ENCODE peak calls at places on chromosomes 16 and 17, in ten cellular contexts. One of them, this sample, is unnamed.

GRCh38 chr17:76384987-76385891 is 830 bp downstream of the SPHK1 start:
- DNase-seq in astrocyte of the spinal cord: peak; percentile 55
- DNase-seq in fibroblast of pulmonary artery: peak; percentile 61
- DNase-seq in mesothelial cell of epicardium: peak; percentile 52
- DNase-seq in foreskin fibroblast: peak; percentile 77
- DNase-seq in natural killer cell: peak; percentile 68
- DNase-seq in vagina: no peak
- DNase-seq in cardiac muscle cell: peak; percentile 66
- DNase-seq in left ventricle myocardium inferior: peak; percentile 41
- DNase-seq in stomach: peak; percentile 31
- DNase-seq in this sample: no peak

GRCh38 chr17:64491034-64491860 is 5.6 kb downstream of the POLG2 start:
- DNase-seq in astrocyte of the spinal cord: peak; percentile 38
- DNase-seq in fibroblast of pulmonary artery: peak; percentile 74
- DNase-seq in mesothelial cell of epicardium: no peak
- DNase-seq in foreskin fibroblast: no peak
- DNase-seq in natural killer cell: no peak
- DNase-seq in vagina: no peak
- DNase-seq in cardiac muscle cell: peak; percentile 67
- DNase-seq in left ventricle myocardium inferior: no peak
- DNase-seq in stomach: no peak
- DNase-seq in this sample: no peak

GRCh38 chr17:2593846-2594656 is 597 bp downstream of the PAFAH1B1 start:
- DNase-seq in astrocyte of the spinal cord: peak; percentile 79
- DNase-seq in fibroblast of pulmonary artery: peak; percentile 75
- DNase-seq in mesothelial cell of epicardium: peak; percentile 80
- DNase-seq in foreskin fibroblast: peak; percentile 61
- DNase-seq in natural killer cell: peak; percentile 74
- DNase-seq in vagina: no peak
- DNase-seq in cardiac muscle cell: peak; percentile 83
- DNase-seq in left ventricle myocardium inferior: peak; percentile 85
- DNase-seq in stomach: peak; percentile 82
- DNase-seq in this sample: no peak

GRCh38 chr16:86690970-86691369 is 112.6 kb downstream of the FOXL1 start:
- DNase-seq in astrocyte of the spinal cord: no peak
- DNase-seq in fibroblast of pulmonary artery: no peak
- DNase-seq in mesothelial cell of epicardium: no peak
- DNase-seq in foreskin fibroblast: no peak
- DNase-seq in natural killer cell: no peak
- DNase-seq in vagina: no peak
- DNase-seq in cardiac muscle cell: no peak
- DNase-seq in left ventricle myocardium inferior: no peak
- DNase-seq in stomach: no peak
- DNase-seq in this sample: no peak

GRCh38 chr17:17325816-17326215 is 22.6 kb downstream of the NT5M start:
- DNase-seq in astrocyte of the spinal cord: no peak
- DNase-seq in fibroblast of pulmonary artery: no peak
- DNase-seq in mesothelial cell of epicardium: no peak
- DNase-seq in foreskin fibroblast: no peak
- DNase-seq in natural killer cell: no peak
- DNase-seq in vagina: no peak
- DNase-seq in cardiac muscle cell: no peak
- DNase-seq in left ventricle myocardium inferior: no peak
- DNase-seq in stomach: no peak
- DNase-seq in this sample: no peak

GRCh38 chr16:67967956-67968439 is 439 bp downstream of the SLC12A4 start:
- DNase-seq in astrocyte of the spinal cord: no peak
- DNase-seq in fibroblast of pulmonary artery: peak; percentile 32
- DNase-seq in mesothelial cell of epicardium: peak; percentile 66
- DNase-seq in foreskin fibroblast: peak; percentile 30
- DNase-seq in natural killer cell: peak; percentile 37
- DNase-seq in vagina: no peak
- DNase-seq in cardiac muscle cell: peak; percentile 35
- DNase-seq in left ventricle myocardium inferior: peak; percentile 64
- DNase-seq in stomach: peak; percentile 43
- DNase-seq in this sample: no peak

GRCh38 chr17:8250101-8250500 is 1.0 kb downstream of the PFAS start:
- DNase-seq in astrocyte of the spinal cord: no peak
- DNase-seq in fibroblast of pulmonary artery: no peak
- DNase-seq in mesothelial cell of epicardium: no peak
- DNase-seq in foreskin fibroblast: no peak
- DNase-seq in natural killer cell: no peak
- DNase-seq in vagina: no peak
- DNase-seq in cardiac muscle cell: no peak
- DNase-seq in left ventricle myocardium inferior: no peak
- DNase-seq in stomach: no peak
- DNase-seq in this sample: no peak

GRCh38 chr17:78237403-78238012 is 6.1 kb downstream of the TMEM235 start:
- DNase-seq in astrocyte of the spinal cord: no peak
- DNase-seq in fibroblast of pulmonary artery: no peak
- DNase-seq in mesothelial cell of epicardium: no peak
- DNase-seq in foreskin fibroblast: no peak
- DNase-seq in natural killer cell: no peak
- DNase-seq in vagina: no peak
- DNase-seq in cardiac muscle cell: no peak
- DNase-seq in left ventricle myocardium inferior: no peak
- DNase-seq in stomach: peak; percentile 59
- DNase-seq in this sample: no peak

GRCh38 chr16:11682655-11683096 is 14.4 kb downstream of the SNN start:
- DNase-seq in astrocyte of the spinal cord: peak; percentile 92
- DNase-seq in fibroblast of pulmonary artery: peak; percentile 91
- DNase-seq in mesothelial cell of epicardium: no peak
- DNase-seq in foreskin fibroblast: peak; percentile 80
- DNase-seq in natural killer cell: no peak
- DNase-seq in vagina: no peak
- DNase-seq in cardiac muscle cell: peak; percentile 88
- DNase-seq in left ventricle myocardium inferior: no peak
- DNase-seq in stomach: no peak
- DNase-seq in this sample: peak; percentile 64

GRCh38 chr17:50345443-50346312 is at the start of gene XYLT2:
- DNase-seq in astrocyte of the spinal cord: peak; percentile 74
- DNase-seq in fibroblast of pulmonary artery: peak; percentile 82
- DNase-seq in mesothelial cell of epicardium: peak; percentile 91
- DNase-seq in foreskin fibroblast: peak; percentile 84
- DNase-seq in natural killer cell: peak; percentile 94
- DNase-seq in vagina: no peak
- DNase-seq in cardiac muscle cell: peak; percentile 90
- DNase-seq in left ventricle myocardium inferior: peak; percentile 90
- DNase-seq in stomach: peak; percentile 95
- DNase-seq in this sample: peak; percentile 49

GRCh38 chr16:17951273-17951845 is 385.2 kb downstream of the NPIPA8 start:
- DNase-seq in astrocyte of the spinal cord: no peak
- DNase-seq in fibroblast of pulmonary artery: no peak
- DNase-seq in mesothelial cell of epicardium: no peak
- DNase-seq in foreskin fibroblast: no peak
- DNase-seq in natural killer cell: no peak
- DNase-seq in vagina: no peak
- DNase-seq in cardiac muscle cell: no peak
- DNase-seq in left ventricle myocardium inferior: no peak
- DNase-seq in stomach: no peak
- DNase-seq in this sample: no peak

GRCh38 chr16:88468289-88469129 is 15.4 kb downstream of the ZFPM1 start:
- DNase-seq in astrocyte of the spinal cord: no peak
- DNase-seq in fibroblast of pulmonary artery: no peak
- DNase-seq in mesothelial cell of epicardium: no peak
- DNase-seq in foreskin fibroblast: peak; percentile 21
- DNase-seq in natural killer cell: no peak
- DNase-seq in vagina: no peak
- DNase-seq in cardiac muscle cell: peak; percentile 58
- DNase-seq in left ventricle myocardium inferior: no peak
- DNase-seq in stomach: peak; percentile 63
- DNase-seq in this sample: no peak

GRCh38 chr16:89759742-89760366 is 38.5 kb downstream of the ZNF276 start:
- DNase-seq in astrocyte of the spinal cord: no peak
- DNase-seq in fibroblast of pulmonary artery: no peak
- DNase-seq in mesothelial cell of epicardium: no peak
- DNase-seq in foreskin fibroblast: no peak
- DNase-seq in natural killer cell: no peak
- DNase-seq in vagina: no peak
- DNase-seq in cardiac muscle cell: no peak
- DNase-seq in left ventricle myocardium inferior: no peak
- DNase-seq in stomach: no peak
- DNase-seq in this sample: no peak

GRCh38 chr17:44359458-44360143 is 4.1 kb downstream of the FAM171A2 start:
- DNase-seq in astrocyte of the spinal cord: no peak
- DNase-seq in fibroblast of pulmonary artery: no peak
- DNase-seq in mesothelial cell of epicardium: no peak
- DNase-seq in foreskin fibroblast: no peak
- DNase-seq in natural killer cell: no peak
- DNase-seq in vagina: no peak
- DNase-seq in cardiac muscle cell: no peak
- DNase-seq in left ventricle myocardium inferior: no peak
- DNase-seq in stomach: no peak
- DNase-seq in this sample: no peak

GRCh38 chr16:19389246-19389645 is 28.4 kb upstream of the TMC5 start:
- DNase-seq in astrocyte of the spinal cord: no peak
- DNase-seq in fibroblast of pulmonary artery: peak; percentile 13
- DNase-seq in mesothelial cell of epicardium: peak; percentile 53
- DNase-seq in foreskin fibroblast: no peak
- DNase-seq in natural killer cell: no peak
- DNase-seq in vagina: no peak
- DNase-seq in cardiac muscle cell: peak; percentile 43
- DNase-seq in left ventricle myocardium inferior: peak; percentile 18
- DNase-seq in stomach: peak; percentile 83
- DNase-seq in this sample: no peak
- TF ChIP-seq CTCF in astrocyte of the spinal cord: peak; percentile 44
- TF ChIP-seq CTCF in fibroblast of pulmonary artery: peak; percentile 35
- TF ChIP-seq CTCF in mesothelial cell of epicardium: no peak
- TF ChIP-seq CTCF in foreskin fibroblast: peak; percentile 31
- TF ChIP-seq CTCF in natural killer cell: no peak
- TF ChIP-seq CTCF in vagina: no peak
- TF ChIP-seq CTCF in cardiac muscle cell: peak; percentile 55
- TF ChIP-seq CTCF in left ventricle myocardium inferior: peak; percentile 35
- TF ChIP-seq CTCF in stomach: peak; percentile 56
- TF ChIP-seq CTCF in this sample: peak; percentile 82

GRCh38 chr17:13337171-13337570 is 264.6 kb downstream of the HS3ST3A1 start:
- DNase-seq in astrocyte of the spinal cord: no peak
- DNase-seq in fibroblast of pulmonary artery: no peak
- DNase-seq in mesothelial cell of epicardium: no peak
- DNase-seq in foreskin fibroblast: no peak
- DNase-seq in natural killer cell: no peak
- DNase-seq in vagina: no peak
- DNase-seq in cardiac muscle cell: no peak
- DNase-seq in left ventricle myocardium inferior: no peak
- DNase-seq in stomach: no peak
- DNase-seq in this sample: no peak

GRCh38 chr17:13329421-13329820 is 272.3 kb downstream of the HS3ST3A1 start:
- DNase-seq in astrocyte of the spinal cord: no peak
- DNase-seq in fibroblast of pulmonary artery: no peak
- DNase-seq in mesothelial cell of epicardium: no peak
- DNase-seq in foreskin fibroblast: no peak
- DNase-seq in natural killer cell: no peak
- DNase-seq in vagina: no peak
- DNase-seq in cardiac muscle cell: no peak
- DNase-seq in left ventricle myocardium inferior: no peak
- DNase-seq in stomach: no peak
- DNase-seq in this sample: no peak

GRCh38 chr17:13334374-13334773 is 267.4 kb downstream of the HS3ST3A1 start:
- DNase-seq in astrocyte of the spinal cord: no peak
- DNase-seq in fibroblast of pulmonary artery: no peak
- DNase-seq in mesothelial cell of epicardium: no peak
- DNase-seq in foreskin fibroblast: no peak
- DNase-seq in natural killer cell: no peak
- DNase-seq in vagina: no peak
- DNase-seq in cardiac muscle cell: no peak
- DNase-seq in left ventricle myocardium inferior: no peak
- DNase-seq in stomach: no peak
- DNase-seq in this sample: no peak

GRCh38 chr17:13333661-13334060 is 268.1 kb downstream of the HS3ST3A1 start:
- DNase-seq in astrocyte of the spinal cord: no peak
- DNase-seq in fibroblast of pulmonary artery: no peak
- DNase-seq in mesothelial cell of epicardium: no peak
- DNase-seq in foreskin fibroblast: no peak
- DNase-seq in natural killer cell: no peak
- DNase-seq in vagina: no peak
- DNase-seq in cardiac muscle cell: no peak
- DNase-seq in left ventricle myocardium inferior: no peak
- DNase-seq in stomach: no peak
- DNase-seq in this sample: no peak

DNA sequence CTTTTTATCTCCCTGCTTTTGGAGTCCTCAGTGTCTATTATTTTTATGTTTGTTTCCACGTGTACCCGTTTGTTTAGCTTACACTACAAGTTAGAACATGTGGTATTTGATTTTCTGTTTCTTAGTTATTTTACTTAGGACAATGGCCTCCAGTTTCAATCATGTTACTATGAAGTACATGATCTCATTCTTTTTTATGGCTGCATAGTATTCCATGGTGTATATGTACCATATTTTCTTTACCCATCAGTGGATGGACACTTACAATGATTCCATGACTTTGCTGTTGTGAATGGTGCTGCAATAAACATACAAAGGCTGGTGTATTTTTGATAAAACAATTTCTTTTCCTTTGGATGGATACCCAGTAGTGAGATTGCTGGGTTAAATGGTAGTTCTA is 269.5 kb downstream of the HS3ST3A1 start:
- DNase-seq in astrocyte of the spinal cord: no peak
- DNase-seq in fibroblast of pulmonary artery: no peak
- DNase-seq in mesothelial cell of epicardium: no peak
- DNase-seq in foreskin fibroblast: no peak
- DNase-seq in natural killer cell: no peak
- DNase-seq in vagina: no peak
- DNase-seq in cardiac muscle cell: no peak
- DNase-seq in left ventricle myocardium inferior: no peak
- DNase-seq in stomach: no peak
- DNase-seq in this sample: no peak
- TF ChIP-seq CTCF in astrocyte of the spinal cord: no peak
- TF ChIP-seq CTCF in fibroblast of pulmonary artery: no peak
- TF ChIP-seq CTCF in mesothelial cell of epicardium: no peak
- TF ChIP-seq CTCF in foreskin fibroblast: no peak
- TF ChIP-seq CTCF in natural killer cell: no peak
- TF ChIP-seq CTCF in vagina: no peak
- TF ChIP-seq CTCF in cardiac muscle cell: no peak
- TF ChIP-seq CTCF in left ventricle myocardium inferior: no peak
- TF ChIP-seq CTCF in stomach: no peak
- TF ChIP-seq CTCF in this sample: no peak

DNA sequence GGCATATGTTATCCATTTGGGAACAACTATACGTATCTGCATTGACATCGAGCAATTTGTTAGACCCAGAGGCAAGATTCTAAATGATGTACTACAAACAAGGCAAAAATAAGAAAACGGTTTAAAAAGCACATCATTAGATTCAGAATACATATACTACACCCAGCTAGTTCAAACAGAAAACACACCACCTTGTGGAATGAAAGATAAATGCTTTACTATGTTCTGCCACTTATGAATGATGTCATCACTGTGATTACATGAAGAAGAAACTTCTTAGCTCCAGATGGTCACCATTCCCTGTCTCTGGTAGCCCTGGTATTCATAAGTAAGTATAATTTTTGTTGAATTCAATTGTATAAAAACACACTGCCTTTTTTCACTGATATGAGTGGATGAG is 7.8 kb downstream of the NACA2 start:
- DNase-seq in astrocyte of the spinal cord: peak; percentile 47
- DNase-seq in fibroblast of pulmonary artery: peak; percentile 62
- DNase-seq in mesothelial cell of epicardium: no peak
- DNase-seq in foreskin fibroblast: peak; percentile 52
- DNase-seq in natural killer cell: no peak
- DNase-seq in vagina: no peak
- DNase-seq in cardiac muscle cell: peak; percentile 66
- DNase-seq in left ventricle myocardium inferior: no peak
- DNase-seq in stomach: no peak
- DNase-seq in this sample: peak; percentile 9
- TF ChIP-seq CTCF in astrocyte of the spinal cord: peak; percentile 28
- TF ChIP-seq CTCF in fibroblast of pulmonary artery: peak; percentile 38
- TF ChIP-seq CTCF in mesothelial cell of epicardium: no peak
- TF ChIP-seq CTCF in foreskin fibroblast: peak; percentile 38
- TF ChIP-seq CTCF in natural killer cell: no peak
- TF ChIP-seq CTCF in vagina: no peak
- TF ChIP-seq CTCF in cardiac muscle cell: peak; percentile 35
- TF ChIP-seq CTCF in left ventricle myocardium inferior: no peak
- TF ChIP-seq CTCF in stomach: no peak
- TF ChIP-seq CTCF in this sample: peak; percentile 39

GRCh38 chr16:52068447-52069074 is 478.4 kb downstream of the TOX3 start:
- DNase-seq in astrocyte of the spinal cord: peak; percentile 6
- DNase-seq in fibroblast of pulmonary artery: peak; percentile 25
- DNase-seq in mesothelial cell of epicardium: no peak
- DNase-seq in foreskin fibroblast: no peak
- DNase-seq in natural killer cell: no peak
- DNase-seq in vagina: no peak
- DNase-seq in cardiac muscle cell: peak; percentile 21
- DNase-seq in left ventricle myocardium inferior: no peak
- DNase-seq in stomach: peak; percentile 35
- DNase-seq in this sample: peak; percentile 25
- TF ChIP-seq CTCF in astrocyte of the spinal cord: peak; percentile 10
- TF ChIP-seq CTCF in fibroblast of pulmonary artery: no peak
- TF ChIP-seq CTCF in mesothelial cell of epicardium: no peak
- TF ChIP-seq CTCF in foreskin fibroblast: no peak
- TF ChIP-seq CTCF in natural killer cell: no peak
- TF ChIP-seq CTCF in vagina: no peak
- TF ChIP-seq CTCF in cardiac muscle cell: no peak
- TF ChIP-seq CTCF in left ventricle myocardium inferior: peak; percentile 49
- TF ChIP-seq CTCF in stomach: peak; percentile 43
- TF ChIP-seq CTCF in this sample: peak; percentile 62

This sample was measured in retinal pigment epithelial cell.